ENCODE peak calls at places on chromosomes 11 and 22, in seven cellular contexts. One of them, this sample, is unnamed.

GRCh38 chr11:119722281-119722794 is 6.7 kb downstream of the NECTIN1 start:
- DNase-seq in psoas muscle: no peak
- DNase-seq in mucosa of descending colon: peak; percentile 60
- DNase-seq in CD8-positive, alpha-beta T cell: no peak
- DNase-seq in transverse colon: peak; percentile 55
- DNase-seq in left ventricle myocardium inferior: no peak
- DNase-seq in Panc1: no peak
- DNase-seq in this sample: no peak

GRCh38 chr11:46617451-46618314 is at the start of gene ATG13:
- DNase-seq in psoas muscle: peak; percentile 91
- DNase-seq in CD8-positive, alpha-beta T cell: peak; percentile 75
- DNase-seq in Panc1: no peak
- DNase-seq in transverse colon: peak; percentile 87
- DNase-seq in left ventricle myocardium inferior: peak; percentile 77
- DNase-seq in mucosa of descending colon: peak; percentile 91
- DNase-seq in this sample: peak; percentile 42

GRCh38 chr11:134736251-134737072 is 324.4 kb upstream of the B3GAT1 start:
- DNase-seq in Panc1: no peak
- DNase-seq in left ventricle myocardium inferior: no peak
- DNase-seq in psoas muscle: no peak
- DNase-seq in transverse colon: no peak
- DNase-seq in CD8-positive, alpha-beta T cell: no peak
- DNase-seq in mucosa of descending colon: no peak
- DNase-seq in this sample: no peak

GRCh38 chr11:119188887-119189286 is 3.6 kb downstream of the NHERF4 start:
- DNase-seq in Panc1: no peak
- DNase-seq in CD8-positive, alpha-beta T cell: no peak
- DNase-seq in psoas muscle: no peak
- DNase-seq in left ventricle myocardium inferior: no peak
- DNase-seq in transverse colon: no peak
- DNase-seq in mucosa of descending colon: no peak
- DNase-seq in this sample: no peak

GRCh38 chr11:37371346-37371970 is 773.4 kb upstream of the RAG2 start:
- DNase-seq in psoas muscle: no peak
- DNase-seq in Panc1: no peak
- DNase-seq in mucosa of descending colon: no peak
- DNase-seq in transverse colon: no peak
- DNase-seq in CD8-positive, alpha-beta T cell: no peak
- DNase-seq in left ventricle myocardium inferior: no peak
- DNase-seq in this sample: no peak

GRCh38 chr11:105236631-105237030 is 97.1 kb upstream of the CARD18 start:
- DNase-seq in left ventricle myocardium inferior: no peak
- DNase-seq in CD8-positive, alpha-beta T cell: no peak
- DNase-seq in transverse colon: no peak
- DNase-seq in Panc1: no peak
- DNase-seq in psoas muscle: no peak
- DNase-seq in mucosa of descending colon: no peak
- DNase-seq in this sample: no peak

GRCh38 chr11:44030276-44030932 is 17.4 kb upstream of the ACCSL start:
- DNase-seq in mucosa of descending colon: no peak
- DNase-seq in psoas muscle: no peak
- DNase-seq in left ventricle myocardium inferior: peak; percentile 44
- DNase-seq in transverse colon: no peak
- DNase-seq in CD8-positive, alpha-beta T cell: no peak
- DNase-seq in Panc1: no peak
- DNase-seq in this sample: no peak

GRCh38 chr22:46484156-46484860 is 53.1 kb downstream of the CELSR1 start:
- DNase-seq in Panc1: no peak
- DNase-seq in CD8-positive, alpha-beta T cell: no peak
- DNase-seq in left ventricle myocardium inferior: no peak
- DNase-seq in transverse colon: no peak
- DNase-seq in mucosa of descending colon: no peak
- DNase-seq in psoas muscle: no peak
- DNase-seq in this sample: no peak

GRCh38 chr22:43094085-43094484 is 4.9 kb upstream of the TTLL1 start:
- DNase-seq in psoas muscle: no peak
- DNase-seq in CD8-positive, alpha-beta T cell: no peak
- DNase-seq in Panc1: no peak
- DNase-seq in left ventricle myocardium inferior: peak; percentile 70
- DNase-seq in mucosa of descending colon: peak; percentile 70
- DNase-seq in transverse colon: peak; percentile 62
- DNase-seq in this sample: no peak

GRCh38 chr11:134628426-134628825 is 216.4 kb upstream of the B3GAT1 start:
- DNase-seq in left ventricle myocardium inferior: no peak
- DNase-seq in mucosa of descending colon: no peak
- DNase-seq in transverse colon: no peak
- DNase-seq in CD8-positive, alpha-beta T cell: no peak
- DNase-seq in psoas muscle: no peak
- DNase-seq in Panc1: no peak
- DNase-seq in this sample: no peak

GRCh38 chr11:46197421-46197820 is 76.2 kb upstream of the PHF21A start:
- DNase-seq in transverse colon: no peak
- DNase-seq in Panc1: no peak
- DNase-seq in CD8-positive, alpha-beta T cell: no peak
- DNase-seq in psoas muscle: no peak
- DNase-seq in left ventricle myocardium inferior: no peak
- DNase-seq in mucosa of descending colon: no peak
- DNase-seq in this sample: no peak

GRCh38 chr11:64971421-64972233 is at the start of gene MAJIN:
- DNase-seq in transverse colon: peak; percentile 90
- DNase-seq in left ventricle myocardium inferior: peak; percentile 88
- DNase-seq in Panc1: peak; percentile 18
- DNase-seq in mucosa of descending colon: peak; percentile 90
- DNase-seq in psoas muscle: peak; percentile 95
- DNase-seq in CD8-positive, alpha-beta T cell: peak; percentile 65
- DNase-seq in this sample: no peak

GRCh38 chr11:20367313-20367948 is 3.9 kb downstream of the HTATIP2 start:
- DNase-seq in transverse colon: peak; percentile 49
- DNase-seq in psoas muscle: no peak
- DNase-seq in Panc1: peak; percentile 82
- DNase-seq in CD8-positive, alpha-beta T cell: no peak
- DNase-seq in mucosa of descending colon: no peak
- DNase-seq in left ventricle myocardium inferior: no peak
- DNase-seq in this sample: peak; percentile 45

GRCh38 chr22:24968066-24968561 is 15.6 kb downstream of the KIAA1671 start:
- DNase-seq in left ventricle myocardium inferior: no peak
- DNase-seq in psoas muscle: peak; percentile 60
- DNase-seq in transverse colon: no peak
- DNase-seq in CD8-positive, alpha-beta T cell: no peak
- DNase-seq in mucosa of descending colon: no peak
- DNase-seq in Panc1: no peak
- DNase-seq in this sample: peak; percentile 88

GRCh38 chr11:99015634-99016454 is 4.9 kb upstream of the CNTN5 start:
- DNase-seq in Panc1: peak; percentile 35
- DNase-seq in psoas muscle: no peak
- DNase-seq in transverse colon: no peak
- DNase-seq in CD8-positive, alpha-beta T cell: no peak
- DNase-seq in mucosa of descending colon: peak; percentile 22
- DNase-seq in left ventricle myocardium inferior: no peak
- DNase-seq in this sample: peak; percentile 15

GRCh38 chr11:68118753-68119448 is 2.3 kb downstream of the CHKA start:
- DNase-seq in mucosa of descending colon: peak; percentile 59
- DNase-seq in left ventricle myocardium inferior: no peak
- DNase-seq in transverse colon: peak; percentile 50
- DNase-seq in psoas muscle: no peak
- DNase-seq in CD8-positive, alpha-beta T cell: no peak
- DNase-seq in Panc1: no peak
- DNase-seq in this sample: no peak

GRCh38 chr11:267491-267994 is 10.7 kb upstream of the NLRP6 start:
- DNase-seq in mucosa of descending colon: peak; percentile 56
- DNase-seq in psoas muscle: peak; percentile 51
- DNase-seq in left ventricle myocardium inferior: peak; percentile 52
- DNase-seq in Panc1: no peak
- DNase-seq in CD8-positive, alpha-beta T cell: no peak
- DNase-seq in transverse colon: peak; percentile 75
- DNase-seq in this sample: no peak

GRCh38 chr11:76597533-76598425 is 72.8 kb downstream of the LRRC32 start:
- DNase-seq in Panc1: no peak
- DNase-seq in psoas muscle: no peak
- DNase-seq in left ventricle myocardium inferior: no peak
- DNase-seq in transverse colon: no peak
- DNase-seq in mucosa of descending colon: no peak
- DNase-seq in CD8-positive, alpha-beta T cell: no peak
- DNase-seq in this sample: no peak

GRCh38 chr11:121446752-121447156 is 5.4 kb upstream of the SORL1 start:
- DNase-seq in Panc1: no peak
- DNase-seq in CD8-positive, alpha-beta T cell: no peak
- DNase-seq in mucosa of descending colon: no peak
- DNase-seq in psoas muscle: no peak
- DNase-seq in left ventricle myocardium inferior: no peak
- DNase-seq in transverse colon: no peak
- DNase-seq in this sample: no peak

GRCh38 chr22:39496131-39496838 is 5.8 kb upstream of the MIEF1 start:
- DNase-seq in psoas muscle: peak; percentile 82
- DNase-seq in Panc1: no peak
- DNase-seq in mucosa of descending colon: peak; percentile 77
- DNase-seq in left ventricle myocardium inferior: peak; percentile 77
- DNase-seq in CD8-positive, alpha-beta T cell: no peak
- DNase-seq in transverse colon: peak; percentile 84
- DNase-seq in this sample: no peak

GRCh38 chr11:44574620-44575287 is 9.3 kb downstream of the CD82 start:
- DNase-seq in left ventricle myocardium inferior: no peak
- DNase-seq in CD8-positive, alpha-beta T cell: no peak
- DNase-seq in mucosa of descending colon: no peak
- DNase-seq in Panc1: no peak
- DNase-seq in psoas muscle: no peak
- DNase-seq in transverse colon: no peak
- DNase-seq in this sample: no peak

GRCh38 chr11:10770626-10771254 is 19.7 kb downstream of the CTR9 start:
- DNase-seq in transverse colon: peak; percentile 29
- DNase-seq in Panc1: peak; percentile 51
- DNase-seq in mucosa of descending colon: peak; percentile 71
- DNase-seq in CD8-positive, alpha-beta T cell: no peak
- DNase-seq in left ventricle myocardium inferior: peak; percentile 55
- DNase-seq in psoas muscle: peak; percentile 68
- DNase-seq in this sample: no peak

GRCh38 chr11:1012740-1013627 is 23.5 kb downstream of the MUC6 start:
- DNase-seq in mucosa of descending colon: no peak
- DNase-seq in transverse colon: no peak
- DNase-seq in Panc1: no peak
- DNase-seq in CD8-positive, alpha-beta T cell: no peak
- DNase-seq in left ventricle myocardium inferior: no peak
- DNase-seq in psoas muscle: no peak
- DNase-seq in this sample: no peak

GRCh38 chr22:45318168-45318557 is 8.4 kb downstream of the FAM118A start:
- DNase-seq in CD8-positive, alpha-beta T cell: peak; percentile 78
- DNase-seq in psoas muscle: peak; percentile 83
- DNase-seq in mucosa of descending colon: peak; percentile 83
- DNase-seq in left ventricle myocardium inferior: peak; percentile 78
- DNase-seq in Panc1: no peak
- DNase-seq in transverse colon: peak; percentile 84
- DNase-seq in this sample: no peak

GRCh38 chr22:45317551-45318167 is 7.9 kb downstream of the FAM118A start:
- DNase-seq in mucosa of descending colon: peak; percentile 58
- DNase-seq in left ventricle myocardium inferior: peak; percentile 50
- DNase-seq in psoas muscle: peak; percentile 74
- DNase-seq in Panc1: no peak
- DNase-seq in transverse colon: peak; percentile 62
- DNase-seq in CD8-positive, alpha-beta T cell: peak; percentile 42
- DNase-seq in this sample: peak; percentile 62

GRCh38 chr11:35553021-35553420 is 27.6 kb upstream of the PAMR1 start:
- DNase-seq in transverse colon: no peak
- DNase-seq in Panc1: no peak
- DNase-seq in CD8-positive, alpha-beta T cell: no peak
- DNase-seq in mucosa of descending colon: no peak
- DNase-seq in left ventricle myocardium inferior: no peak
- DNase-seq in psoas muscle: no peak
- DNase-seq in this sample: no peak

GRCh38 chr11:2853997-2854560 is 31.5 kb downstream of the CDKN1C start:
- DNase-seq in Panc1: no peak
- DNase-seq in psoas muscle: no peak
- DNase-seq in CD8-positive, alpha-beta T cell: no peak
- DNase-seq in left ventricle myocardium inferior: no peak
- DNase-seq in mucosa of descending colon: no peak
- DNase-seq in transverse colon: no peak
- DNase-seq in this sample: no peak
- H3K9me3 ChIP-seq in Panc1: no peaks in the 10 kb centered on the region
- H3K9me3 ChIP-seq in psoas muscle: no peaks in the 10 kb centered on the region
- H3K9me3 ChIP-seq in CD8-positive, alpha-beta T cell: no peaks in the 10 kb centered on the region
- H3K9me3 ChIP-seq in left ventricle myocardium inferior: no peaks in the 10 kb centered on the region
- H3K9me3 ChIP-seq in mucosa of descending colon: no peaks in the 10 kb centered on the region
- H3K9me3 ChIP-seq in transverse colon: no peaks in the 10 kb centered on the region
- H3K9me3 ChIP-seq in this sample: no peaks in the 10 kb centered on the region

GRCh38 chr11:117817213-117818035 is 7.1 kb downstream of the FXYD2 start:
- DNase-seq in Panc1: peak; percentile 69
- DNase-seq in left ventricle myocardium inferior: peak; percentile 82
- DNase-seq in transverse colon: peak; percentile 88
- DNase-seq in psoas muscle: peak; percentile 88
- DNase-seq in mucosa of descending colon: peak; percentile 89
- DNase-seq in CD8-positive, alpha-beta T cell: peak; percentile 73
- DNase-seq in this sample: no peak
- H3K4me3 ChIP-seq in Panc1: no peak overlapping the region
- H3K4me3 ChIP-seq in left ventricle myocardium inferior: peak overlapping the region; percentile 36
- H3K4me3 ChIP-seq in transverse colon: no peak overlapping the region
- H3K4me3 ChIP-seq in psoas muscle: no peak overlapping the region
- H3K4me3 ChIP-seq in mucosa of descending colon: no peak overlapping the region
- H3K4me3 ChIP-seq in CD8-positive, alpha-beta T cell: no peak overlapping the region
- H3K4me3 ChIP-seq in this sample: no peak overlapping the region

DNA sequence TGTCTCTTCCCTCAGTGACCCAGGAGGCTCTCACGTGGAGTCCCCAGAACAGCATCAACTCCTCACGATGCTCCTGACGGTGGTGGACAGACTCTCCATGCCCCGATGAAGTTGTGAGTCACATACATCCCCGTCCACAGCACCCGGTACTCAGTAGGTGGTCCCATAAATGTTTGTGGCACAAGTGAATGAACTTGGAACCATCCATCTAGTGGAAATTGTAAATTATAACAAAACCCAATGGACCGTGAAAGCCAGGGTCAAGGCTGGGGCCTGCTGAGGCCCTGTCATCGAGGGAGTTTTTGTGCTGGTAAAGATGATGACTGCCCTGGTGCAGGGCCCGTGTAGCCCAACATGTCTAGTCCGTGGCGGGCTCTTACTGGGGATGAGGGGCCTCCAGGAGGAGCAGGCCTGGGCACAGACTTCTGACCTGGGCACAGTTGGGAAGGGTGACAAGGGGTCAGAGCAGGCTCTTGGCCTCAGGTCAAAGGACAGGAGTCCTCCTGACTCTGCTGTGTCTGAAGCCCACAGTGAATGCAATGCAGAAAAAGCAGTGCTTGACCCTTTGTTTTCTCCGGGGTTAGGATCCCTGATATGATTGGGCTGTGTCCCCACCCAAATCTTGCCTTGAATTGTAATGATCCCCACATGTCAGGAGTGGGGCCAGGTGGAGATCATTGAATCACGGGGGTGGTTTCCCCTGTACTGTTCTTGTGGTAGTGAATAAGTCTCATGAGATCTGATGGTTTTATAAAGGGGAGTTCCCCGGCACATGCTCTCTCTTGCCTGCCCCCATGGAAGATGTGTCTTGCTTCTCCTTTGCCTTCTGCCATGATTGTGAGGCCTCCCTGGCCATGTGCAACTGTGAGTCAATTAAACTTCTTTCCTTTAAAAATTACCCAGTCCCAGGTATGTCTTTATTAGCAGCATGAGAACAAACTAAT is 20.0 kb upstream of the SMIM38 start:
- DNase-seq in CD8-positive, alpha-beta T cell: no peak
- DNase-seq in mucosa of descending colon: no peak
- DNase-seq in psoas muscle: no peak
- DNase-seq in left ventricle myocardium inferior: no peak
- DNase-seq in Panc1: no peak
- DNase-seq in transverse colon: no peak
- DNase-seq in this sample: no peak
- H3K9me3 ChIP-seq in CD8-positive, alpha-beta T cell: no peaks in the 10 kb centered on the region
- H3K9me3 ChIP-seq in mucosa of descending colon: peaks cover 3% of the 10 kb centered on the region
- H3K9me3 ChIP-seq in psoas muscle: peaks cover 4% of the 10 kb centered on the region
- H3K9me3 ChIP-seq in left ventricle myocardium inferior: peaks cover 10% of the 10 kb centered on the region
- H3K9me3 ChIP-seq in Panc1: peaks cover 8% of the 10 kb centered on the region
- H3K9me3 ChIP-seq in transverse colon: no peaks in the 10 kb centered on the region
- H3K9me3 ChIP-seq in this sample: no peaks in the 10 kb centered on the region

GRCh38 chr11:9719949-9720646 is 56.2 kb downstream of the SWAP70 start:
- DNase-seq in Panc1: no peak
- DNase-seq in left ventricle myocardium inferior: no peak
- DNase-seq in CD8-positive, alpha-beta T cell: no peak
- DNase-seq in transverse colon: no peak
- DNase-seq in mucosa of descending colon: no peak
- DNase-seq in psoas muscle: no peak
- DNase-seq in this sample: no peak
- H3K4me3 ChIP-seq in Panc1: no peak overlapping the region
- H3K4me3 ChIP-seq in left ventricle myocardium inferior: no peak overlapping the region
- H3K4me3 ChIP-seq in CD8-positive, alpha-beta T cell: no peak overlapping the region
- H3K4me3 ChIP-seq in transverse colon: no peak overlapping the region
- H3K4me3 ChIP-seq in mucosa of descending colon: no peak overlapping the region
- H3K4me3 ChIP-seq in psoas muscle: no peak overlapping the region
- H3K4me3 ChIP-seq in this sample: no peak overlapping the region